ENCODE peak calls at places on chromosomes 11 and 22, in five cellular contexts. One of them, this sample, is unnamed.

GRCh38 chr11:116874251-116874650 is 36.8 kb upstream of the APOA1 start:
- DNase-seq in HepG2: no peak
- DNase-seq in K562: no peak
- DNase-seq in A549: no peak
- DNase-seq in WTC11: no peak
- DNase-seq in this sample: no peak

GRCh38 chr11:7977251-7977917 is 9.8 kb upstream of the EIF3F start:
- DNase-seq in A549: peak; percentile 24
- DNase-seq in WTC11: no peak
- DNase-seq in K562: no peak
- DNase-seq in HepG2: no peak
- DNase-seq in this sample: no peak

GRCh38 chr11:719214-720016 is 13.4 kb downstream of the EPS8L2 start:
- DNase-seq in WTC11: no peak
- DNase-seq in K562: no peak
- DNase-seq in A549: no peak
- DNase-seq in HepG2: no peak
- DNase-seq in this sample: no peak

GRCh38 chr11:81165164-81165563 is 1568.5 kb downstream of the FAM181B start:
- DNase-seq in A549: no peak
- DNase-seq in WTC11: no peak
- DNase-seq in K562: no peak
- DNase-seq in HepG2: no peak
- DNase-seq in this sample: no peak

GRCh38 chr22:41660416-41660815 is 28.3 kb downstream of the SNU13 start:
- DNase-seq in HepG2: no peak
- DNase-seq in A549: no peak
- DNase-seq in WTC11: no peak
- DNase-seq in K562: no peak
- DNase-seq in this sample: no peak

GRCh38 chr11:1087961-1088926 is 13.6 kb downstream of the MUC2 start:
- DNase-seq in WTC11: no peak
- DNase-seq in A549: no peak
- DNase-seq in HepG2: peak; percentile 12
- DNase-seq in K562: peak; percentile 44
- DNase-seq in this sample: no peak

GRCh38 chr22:36373258-36373579 is 14.5 kb downstream of the MYH9 start:
- DNase-seq in HepG2: no peak
- DNase-seq in K562: no peak
- DNase-seq in A549: no peak
- DNase-seq in WTC11: no peak
- DNase-seq in this sample: no peak

GRCh38 chr11:130389315-130389935 is 39.0 kb downstream of the ADAMTS8 start:
- DNase-seq in A549: no peak
- DNase-seq in K562: no peak
- DNase-seq in HepG2: no peak
- DNase-seq in WTC11: no peak
- DNase-seq in this sample: no peak

GRCh38 chr11:13358871-13359270 is 81.3 kb downstream of the BMAL1 start:
- DNase-seq in HepG2: no peak
- DNase-seq in WTC11: no peak
- DNase-seq in K562: no peak
- DNase-seq in A549: no peak
- DNase-seq in this sample: no peak

GRCh38 chr11:31120428-31120827 is 249.1 kb downstream of the DCDC1 start:
- DNase-seq in WTC11: no peak
- DNase-seq in A549: no peak
- DNase-seq in HepG2: no peak
- DNase-seq in K562: no peak
- DNase-seq in this sample: no peak

GRCh38 chr11:44848963-44849350 is 101.7 kb downstream of the TP53I11 start:
- DNase-seq in WTC11: no peak
- DNase-seq in K562: no peak
- DNase-seq in A549: no peak
- DNase-seq in HepG2: no peak
- DNase-seq in this sample: no peak

GRCh38 chr22:35839811-35840739 is 122.4 kb downstream of the APOL5 start:
- DNase-seq in K562: peak; percentile 92
- DNase-seq in HepG2: no peak
- DNase-seq in A549: peak; percentile 97
- DNase-seq in WTC11: peak; percentile 78
- DNase-seq in this sample: peak; percentile 71

GRCh38 chr11:35978173-35978572 is 34.3 kb downstream of the LDLRAD3 start:
- DNase-seq in HepG2: no peak
- DNase-seq in A549: no peak
- DNase-seq in WTC11: no peak
- DNase-seq in K562: no peak
- DNase-seq in this sample: no peak

GRCh38 chr11:100684101-100685065 is 2.7 kb upstream of the ARHGAP42 start:
- DNase-seq in WTC11: no peak
- DNase-seq in K562: no peak
- DNase-seq in HepG2: peak; percentile 21
- DNase-seq in A549: peak; percentile 69
- DNase-seq in this sample: no peak

GRCh38 chr22:33831207-33831606 is 89.1 kb downstream of the LARGE1 start:
- DNase-seq in A549: no peak
- DNase-seq in K562: no peak
- DNase-seq in WTC11: peak; percentile 26
- DNase-seq in HepG2: no peak
- DNase-seq in this sample: no peak

GRCh38 chr11:65425105-65425970 is 2.7 kb downstream of the NEAT1 start:
- DNase-seq in WTC11: no peak
- DNase-seq in A549: peak; percentile 87
- DNase-seq in HepG2: no peak
- DNase-seq in K562: peak; percentile 74
- DNase-seq in this sample: no peak

GRCh38 chr11:17142450-17142849 is 65.0 kb upstream of the RPS13 start:
- DNase-seq in K562: no peak
- DNase-seq in A549: no peak
- DNase-seq in WTC11: no peak
- DNase-seq in HepG2: no peak
- DNase-seq in this sample: no peak

GRCh38 chr11:131985769-131986393 is 615.5 kb downstream of the NTM start:
- DNase-seq in K562: no peak
- DNase-seq in A549: no peak
- DNase-seq in WTC11: no peak
- DNase-seq in HepG2: no peak
- DNase-seq in this sample: no peak

GRCh38 chr11:75679566-75679965 is 10.7 kb upstream of the MAP6 start:
- DNase-seq in WTC11: no peak
- DNase-seq in K562: no peak
- DNase-seq in HepG2: no peak
- DNase-seq in A549: no peak
- DNase-seq in this sample: no peak

GRCh38 chr11:75677275-75677674 is 8.4 kb upstream of the MAP6 start:
- DNase-seq in HepG2: no peak
- DNase-seq in A549: no peak
- DNase-seq in K562: no peak
- DNase-seq in WTC11: no peak
- DNase-seq in this sample: no peak

GRCh38 chr11:75678620-75679259 is 9.9 kb upstream of the MAP6 start:
- DNase-seq in WTC11: no peak
- DNase-seq in HepG2: no peak
- DNase-seq in K562: no peak
- DNase-seq in A549: no peak
- DNase-seq in this sample: no peak

GRCh38 chr11:75668508-75669297 is at the start of gene MAP6:
- DNase-seq in K562: peak; percentile 22
- DNase-seq in WTC11: peak; percentile 64
- DNase-seq in HepG2: no peak
- DNase-seq in A549: peak; percentile 21
- DNase-seq in this sample: peak; percentile 72

DNA sequence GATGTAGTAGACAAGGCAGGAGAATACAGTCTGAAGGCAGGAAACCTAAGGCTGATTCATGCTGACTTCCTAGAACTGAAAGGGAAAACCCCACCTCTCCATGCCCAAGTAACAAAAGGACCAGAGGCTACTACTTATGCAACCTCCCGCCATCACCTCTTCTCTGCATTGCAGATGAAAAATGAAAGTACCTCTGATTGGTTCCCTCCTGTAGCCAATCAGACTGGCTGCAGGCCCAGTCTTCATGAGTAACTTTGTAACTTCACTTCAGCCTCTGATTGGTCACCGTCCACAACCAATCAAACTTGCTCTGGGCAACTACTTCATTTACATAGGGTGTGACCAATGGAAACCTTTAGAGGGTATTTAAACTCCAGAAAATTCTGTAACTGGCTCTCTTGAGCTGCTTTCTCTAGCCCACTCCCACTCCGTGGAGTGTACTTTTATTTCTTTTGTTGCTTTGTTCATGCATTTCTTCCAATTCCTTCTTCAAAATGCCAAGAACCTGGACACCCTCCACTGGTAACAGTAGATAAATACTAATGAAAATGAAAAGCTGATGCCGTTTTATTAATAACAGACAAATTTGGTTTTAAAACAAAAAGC is 5.2 kb upstream of the MAP6 start:
- DNase-seq in A549: peak; percentile 79
- DNase-seq in K562: peak; percentile 73
- DNase-seq in HepG2: peak; percentile 15
- DNase-seq in WTC11: no peak
- DNase-seq in this sample: no peak
- TF ChIP-seq JUN in A549: no peak
- TF ChIP-seq JUN in K562: no peak
- TF ChIP-seq JUN in HepG2: no peak
- TF ChIP-seq JUN in WTC11: no peak
- TF ChIP-seq JUN in this sample: no peak

DNA sequence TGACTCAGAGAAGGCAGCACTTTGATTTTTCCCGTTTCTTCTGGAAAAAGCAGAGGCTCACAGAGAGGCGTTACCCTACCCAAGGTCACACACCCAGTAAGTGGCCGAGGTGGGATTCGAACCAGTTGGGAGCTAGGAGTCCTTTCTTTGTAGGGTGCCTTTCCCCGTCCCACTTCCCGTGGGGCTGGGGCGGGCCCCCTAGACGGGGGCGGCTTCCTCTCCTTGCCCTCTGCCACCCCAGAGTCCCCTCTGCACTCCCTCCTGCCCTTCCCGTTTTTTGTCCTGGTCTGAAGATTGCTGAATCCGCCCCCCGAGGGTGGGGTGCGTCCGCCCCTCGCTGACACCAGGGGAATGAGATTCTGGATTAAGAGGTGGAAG is 747 bp downstream of the TPCN2 start:
- DNase-seq in A549: no peak
- DNase-seq in HepG2: no peak
- DNase-seq in WTC11: no peak
- DNase-seq in K562: peak; percentile 14
- DNase-seq in this sample: no peak
- TF ChIP-seq JUN in A549: no peak
- TF ChIP-seq JUN in HepG2: no peak
- TF ChIP-seq JUN in WTC11: no peak
- TF ChIP-seq JUN in K562: no peak
- TF ChIP-seq JUN in this sample: no peak

GRCh38 chr22:29625090-29625825 is 21.8 kb downstream of the NF2 start:
- DNase-seq in K562: peak; percentile 68
- DNase-seq in WTC11: peak; percentile 34
- DNase-seq in A549: peak; percentile 69
- DNase-seq in HepG2: peak; percentile 62
- DNase-seq in this sample: no peak
- TF ChIP-seq JUN in K562: no peak
- TF ChIP-seq JUN in WTC11: no peak
- TF ChIP-seq JUN in A549: no peak
- TF ChIP-seq JUN in HepG2: no peak
- TF ChIP-seq JUN in this sample: no peak

GRCh38 chr11:102836290-102836875 is 7.0 kb downstream of the MMP3 start:
- DNase-seq in HepG2: no peak
- DNase-seq in K562: no peak
- DNase-seq in A549: no peak
- DNase-seq in WTC11: no peak
- DNase-seq in this sample: no peak
- TF ChIP-seq JUN in HepG2: no peak
- TF ChIP-seq JUN in K562: no peak
- TF ChIP-seq JUN in A549: no peak
- TF ChIP-seq JUN in WTC11: no peak
- TF ChIP-seq JUN in this sample: no peak

GRCh38 chr11:57515332-57516060 is at the start of gene SLC43A1:
- DNase-seq in A549: no peak
- DNase-seq in HepG2: peak; percentile 46
- DNase-seq in WTC11: peak; percentile 54
- DNase-seq in K562: peak; percentile 84
- DNase-seq in this sample: no peak
- TF ChIP-seq JUN in A549: peak; percentile 15
- TF ChIP-seq JUN in HepG2: no peak
- TF ChIP-seq JUN in WTC11: no peak
- TF ChIP-seq JUN in K562: no peak
- TF ChIP-seq JUN in this sample: no peak

DNA sequence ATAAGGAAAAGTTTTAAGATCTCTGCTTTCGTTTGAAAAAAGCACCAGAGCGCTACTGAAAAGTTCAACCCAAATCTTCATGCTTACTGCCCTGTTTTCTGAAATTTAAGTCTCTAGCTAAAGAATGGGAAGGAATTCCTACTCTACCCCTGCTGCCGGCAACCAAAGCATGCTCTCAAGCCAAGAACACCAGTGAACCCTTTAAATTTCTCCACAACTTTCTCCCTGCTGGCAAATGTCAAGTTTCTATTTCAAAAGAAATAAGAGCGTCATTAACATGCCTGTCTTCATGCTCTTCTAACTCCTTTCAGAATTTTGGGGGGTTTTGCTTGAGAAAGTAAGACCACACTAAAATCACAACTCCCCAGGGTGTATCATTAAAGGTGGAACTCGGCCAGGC is 6.8 kb upstream of the SMCO4 start:
- DNase-seq in WTC11: no peak
- DNase-seq in HepG2: no peak
- DNase-seq in K562: no peak
- DNase-seq in A549: no peak
- DNase-seq in this sample: no peak
- TF ChIP-seq JUN in WTC11: no peak
- TF ChIP-seq JUN in HepG2: no peak
- TF ChIP-seq JUN in K562: no peak
- TF ChIP-seq JUN in A549: no peak
- TF ChIP-seq JUN in this sample: no peak